ENCODE peak calls at places on chromosomes 11 and 22, in six cellular contexts. V, S, W, Z, T and Y are unnamed samples.
A peak's percentile ranks its signal among the peaks of the same experiment; 100 is the strongest.

GRCh38 chr11:128492461-128492860 is 94.9 kb downstream of the ETS1 start:
- DNase-seq in V (no peak), S (no peak), W (no peak), Z (no peak), T (no peak), Y (no peak)

GRCh38 chr11:17403977-17404759 is 15.7 kb upstream of the KCNJ11 start:
- DNase-seq in V (no peak), S (no peak), W (no peak), Z (peak; percentile 5), T (no peak), Y (no peak)

GRCh38 chr11:11611381-11611780 is 10.4 kb downstream of the GALNT18 start:
- DNase-seq in V (peak; percentile 76), S (peak; percentile 81), W (no peak), Z (no peak), T (no peak), Y (no peak)

GRCh38 chr11:117511981-117512448 is 184.4 kb downstream of the CEP164 start:
- DNase-seq in V (no peak), S (no peak), W (no peak), Z (no peak), T (peak; percentile 61), Y (no peak)

GRCh38 chr11:27100534-27100933 is 59.9 kb downstream of the BBOX1 start:
- DNase-seq in V (no peak), S (no peak), W (no peak), Z (no peak), T (no peak), Y (no peak)

GRCh38 chr22:32237905-32238304 is 17.2 kb downstream of the SLC5A4 start:
- DNase-seq in V (no peak), S (no peak), W (no peak), Z (no peak), T (no peak), Y (no peak)

GRCh38 chr22:28882545-28882877 is 861 bp upstream of the ZNRF3 start:
- DNase-seq in V (no peak), S (no peak), W (peak; percentile 25), Z (no peak), T (no peak), Y (no peak)

GRCh38 chr22:30044369-30044768 is 35.9 kb upstream of the HORMAD2 start:
- DNase-seq in V (no peak), S (no peak), W (peak; percentile 76), Z (peak; percentile 35), T (no peak), Y (no peak)

GRCh38 chr11:57277845-57278720 is 41.0 kb upstream of the APLNR start:
- DNase-seq in V (peak; percentile 75), S (no peak), W (peak; percentile 87), Z (peak; percentile 66), T (peak; percentile 78), Y (peak; percentile 38)

GRCh38 chr11:9697766-9698165 is 33.9 kb downstream of the SWAP70 start:
- DNase-seq in V (no peak), S (no peak), W (no peak), Z (no peak), T (no peak), Y (no peak)

GRCh38 chr22:33539902-33540751 is 380.1 kb downstream of the LARGE1 start:
- DNase-seq in V (peak; percentile 83), S (no peak), W (peak; percentile 35), Z (no peak), T (no peak), Y (peak; percentile 22)

GRCh38 chr11:110071197-110071596 is 22.0 kb upstream of the ZC3H12C start:
- DNase-seq in V (no peak), S (no peak), W (no peak), Z (no peak), T (no peak), Y (no peak)

GRCh38 chr11:74984730-74985129 is 4.0 kb upstream of the NEU3 start:
- DNase-seq in V (no peak), S (no peak), W (no peak), Z (no peak), T (no peak), Y (no peak)

GRCh38 chr11:66718320-66718971 is 10.6 kb downstream of the SPTBN2 start:
- DNase-seq in V (no peak), S (no peak), W (no peak), Z (no peak), T (no peak), Y (no peak)
- TF ChIP-seq CTCF in V (no peak), S (no peak), W (peak; percentile 21), Z (no peak), T (no peak), Y (no peak)

DNA sequence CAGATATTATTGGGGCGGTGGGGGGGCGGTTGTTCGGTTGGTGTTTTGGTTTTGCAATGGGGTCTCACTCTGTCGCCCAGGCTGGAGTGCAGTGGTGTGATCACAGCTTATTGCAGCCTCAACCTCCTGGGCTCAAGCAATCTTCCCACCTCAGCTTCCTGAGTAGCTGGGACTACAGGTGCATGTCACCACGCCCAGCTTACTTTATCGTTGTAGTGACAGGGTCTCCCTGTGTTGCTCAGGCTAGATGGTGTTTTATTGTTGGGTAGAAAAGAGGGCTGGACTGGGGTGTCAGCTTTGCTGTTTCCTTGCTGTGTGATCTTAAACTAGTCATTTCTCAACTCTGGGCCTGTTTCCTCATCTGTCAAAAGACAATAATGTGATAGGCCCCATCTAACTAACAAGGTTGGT is 17.5 kb upstream of the MYH9 start:
- DNase-seq in V (no peak), S (no peak), W (no peak), Z (no peak), T (no peak), Y (no peak)
- TF ChIP-seq CTCF in V (no peak), S (no peak), W (no peak), Z (no peak), T (no peak), Y (no peak)

DNA sequence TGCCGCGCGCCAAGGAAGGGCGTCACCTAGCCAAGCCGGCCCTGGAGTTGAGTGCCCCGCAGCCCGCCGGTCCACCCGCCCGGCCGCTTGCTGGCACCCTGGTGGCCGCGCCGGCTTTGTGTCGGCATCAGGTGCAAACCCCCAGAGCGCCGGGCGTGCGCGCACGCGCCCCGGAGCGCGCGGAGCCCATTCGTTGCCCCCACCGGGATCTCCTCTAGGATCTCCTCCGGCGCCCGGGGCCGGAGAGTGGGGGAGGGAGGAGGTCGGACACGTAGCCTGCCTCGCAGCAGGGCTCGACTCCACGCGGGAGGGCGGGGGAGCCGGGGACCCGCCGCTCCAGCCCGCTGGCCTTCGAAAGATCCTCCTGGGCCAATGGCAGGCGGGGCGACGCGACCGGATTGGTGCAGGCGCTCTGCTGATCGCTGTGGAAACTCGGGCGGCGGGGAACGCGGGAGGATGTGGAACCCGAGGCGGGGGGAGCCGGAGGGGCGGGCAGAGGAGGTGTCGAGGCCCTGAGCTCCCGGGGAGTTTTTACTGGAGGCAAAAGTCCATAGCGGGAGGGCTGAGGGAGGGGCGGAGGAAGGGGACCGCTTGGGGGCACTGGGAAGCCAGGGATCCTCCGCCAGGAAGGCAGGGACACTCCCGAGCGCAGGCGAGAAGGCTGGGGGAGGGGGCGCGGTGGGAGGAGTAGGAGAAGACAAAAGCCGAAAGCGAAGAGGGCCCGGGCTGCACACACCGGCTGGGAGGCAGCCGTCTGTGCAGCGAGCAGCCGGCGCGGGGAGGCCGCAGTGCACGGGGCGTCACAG is at the start of gene FADS2:
- DNase-seq in V (peak; percentile 98), S (peak; percentile 97), W (peak; percentile 99), Z (peak; percentile 46), T (peak; percentile 94), Y (peak; percentile 82)
- TF ChIP-seq CTCF in V (peak; percentile 40), S (no peak), W (no peak), Z (no peak), T (no peak), Y (peak; percentile 48)

GRCh38 chr11:84524422-84525051 is 1102.6 kb downstream of the DLG2 start:
- DNase-seq in V (no peak), S (no peak), W (peak; percentile 6), Z (no peak), T (no peak), Y (no peak)
- TF ChIP-seq CTCF in V (peak; percentile 73), S (peak; percentile 15), W (peak; percentile 34), Z (peak; percentile 50), T (peak; percentile 44), Y (peak; percentile 62)

DNA sequence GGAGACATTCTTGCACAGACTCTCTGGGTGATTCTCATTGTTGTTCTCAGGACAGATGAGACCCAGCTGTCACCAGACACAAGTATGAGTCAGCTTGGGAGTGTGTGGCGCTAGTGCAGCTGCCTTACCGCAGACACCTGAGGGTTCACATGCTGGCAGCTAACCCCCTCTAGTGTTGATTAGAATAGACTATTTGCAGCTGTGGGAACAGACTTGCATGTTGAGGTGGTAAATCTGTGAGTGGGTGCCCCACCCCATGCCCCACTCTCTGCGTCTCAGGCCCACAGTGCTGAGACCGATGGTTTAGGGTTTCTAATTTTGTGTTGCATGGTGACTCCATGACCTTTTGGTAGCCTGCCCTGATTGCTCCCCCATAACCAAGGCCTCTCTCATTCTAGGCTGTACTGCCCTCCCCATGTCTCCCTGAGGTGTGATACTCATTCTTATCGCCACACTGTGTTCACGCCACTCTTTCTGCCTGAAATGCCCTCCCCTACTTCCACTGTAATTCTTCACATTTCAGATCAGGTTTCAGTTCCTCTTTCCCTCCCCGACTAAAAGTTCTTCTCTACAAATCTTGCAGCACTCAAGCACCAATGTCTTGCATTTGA is 73.7 kb upstream of the KIRREL3 start:
- DNase-seq in V (no peak), S (no peak), W (peak; percentile 22), Z (peak; percentile 8), T (peak; percentile 18), Y (no peak)
- TF ChIP-seq CTCF in V (no peak), S (no peak), W (peak; percentile 21), Z (peak; percentile 57), T (peak; percentile 24), Y (peak; percentile 51)

DNA sequence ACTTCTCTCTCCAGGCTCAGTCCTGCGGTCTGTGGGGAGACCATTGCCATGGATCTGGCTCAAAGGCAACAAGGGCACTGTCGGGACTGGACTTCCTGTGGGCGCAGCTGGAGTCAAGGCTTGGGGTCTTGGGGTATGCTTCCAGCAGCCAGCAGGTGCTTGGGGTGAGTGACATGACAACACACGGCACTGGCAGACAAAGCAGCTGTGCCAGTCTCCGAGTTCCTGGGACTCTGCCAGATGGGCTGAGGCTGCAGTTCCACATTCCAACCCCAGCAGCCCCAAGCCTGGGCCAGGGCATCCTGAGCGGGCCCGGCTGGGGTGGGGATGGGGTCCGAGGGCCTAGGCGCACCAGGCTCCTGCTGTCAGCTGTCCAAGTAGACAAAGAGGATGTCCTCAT is 12.3 kb downstream of the GUCD1 start:
- DNase-seq in V (no peak), S (no peak), W (no peak), Z (no peak), T (no peak), Y (no peak)
- TF ChIP-seq CTCF in V (no peak), S (no peak), W (no peak), Z (no peak), T (no peak), Y (no peak)